ENCODE peak calls at places on chromosomes 11 and 22, in seven cellular contexts. W is tibial artery; M is CD8-positive, alpha-beta memory T cell; V is cardiac muscle cell; J is breast epithelium; L is SK-N-SH; R is A549. X is an unnamed sample. For H3K4me1, the result is how much of the 10 kb centered on the place peaks cover.

GRCh38 chr11:70437111-70437784 is 38.9 kb downstream of the CTTN start:
- DNase-seq in W (no peak), M (no peak), V (no peak), J (no peak), L (no peak), R (no peak), X (no peak)

GRCh38 chr11:35907648-35908431 is 36.0 kb upstream of the LDLRAD3 start:
- DNase-seq in W (peak), M (no peak), V (peak), J (no peak), L (no peak), R (peak), X (no peak)

GRCh38 chr11:70734911-70735310 is 336.6 kb downstream of the CTTN start:
- DNase-seq in W (no peak), M (no peak), V (no peak), J (no peak), L (no peak), R (no peak), X (no peak)

GRCh38 chr11:19244084-19244483 is 3.3 kb upstream of the E2F8 start:
- DNase-seq in W (no peak), M (no peak), V (peak), J (no peak), L (no peak), R (no peak), X (no peak)

GRCh38 chr11:69048056-69048717 is 545 bp upstream of the TPCN2 start:
- DNase-seq in W (no peak), M (no peak), V (peak), J (no peak), L (no peak), R (no peak), X (no peak)

GRCh38 chr22:27201741-27202140 is 544.4 kb downstream of the MIAT start:
- DNase-seq in W (no peak), M (no peak), V (no peak), J (no peak), L (no peak), R (no peak), X (no peak)

GRCh38 chr22:41664951-41665350 is 23.7 kb downstream of the SNU13 start:
- DNase-seq in W (no peak), M (no peak), V (no peak), J (no peak), L (no peak), R (no peak), X (no peak)

GRCh38 chr11:126739499-126740145 is 260.9 kb downstream of the KIRREL3 start:
- DNase-seq in W (no peak), M (no peak), V (no peak), J (no peak), L (no peak), R (no peak), X (no peak)

GRCh38 chr22:43867839-43868652 is 5.7 kb upstream of the SULT4A1 start:
- DNase-seq in W (peak), M (no peak), V (peak), J (peak), L (no peak), R (peak), X (no peak)

GRCh38 chr11:114321621-114322257 is 25.5 kb downstream of the NNMT start:
- DNase-seq in W (peak), M (no peak), V (peak), J (no peak), L (no peak), R (peak), X (no peak)

GRCh38 chr11:48052183-48053040 is 72.1 kb downstream of the PTPRJ start:
- DNase-seq in W (no peak), M (no peak), V (peak), J (peak), L (no peak), R (peak), X (no peak)

GRCh38 chr11:83072689-83073242 is 1.1 kb upstream of the RAB30 start:
- DNase-seq in W (no peak), M (no peak), V (no peak), J (no peak), L (no peak), R (no peak), X (no peak)

DNA sequence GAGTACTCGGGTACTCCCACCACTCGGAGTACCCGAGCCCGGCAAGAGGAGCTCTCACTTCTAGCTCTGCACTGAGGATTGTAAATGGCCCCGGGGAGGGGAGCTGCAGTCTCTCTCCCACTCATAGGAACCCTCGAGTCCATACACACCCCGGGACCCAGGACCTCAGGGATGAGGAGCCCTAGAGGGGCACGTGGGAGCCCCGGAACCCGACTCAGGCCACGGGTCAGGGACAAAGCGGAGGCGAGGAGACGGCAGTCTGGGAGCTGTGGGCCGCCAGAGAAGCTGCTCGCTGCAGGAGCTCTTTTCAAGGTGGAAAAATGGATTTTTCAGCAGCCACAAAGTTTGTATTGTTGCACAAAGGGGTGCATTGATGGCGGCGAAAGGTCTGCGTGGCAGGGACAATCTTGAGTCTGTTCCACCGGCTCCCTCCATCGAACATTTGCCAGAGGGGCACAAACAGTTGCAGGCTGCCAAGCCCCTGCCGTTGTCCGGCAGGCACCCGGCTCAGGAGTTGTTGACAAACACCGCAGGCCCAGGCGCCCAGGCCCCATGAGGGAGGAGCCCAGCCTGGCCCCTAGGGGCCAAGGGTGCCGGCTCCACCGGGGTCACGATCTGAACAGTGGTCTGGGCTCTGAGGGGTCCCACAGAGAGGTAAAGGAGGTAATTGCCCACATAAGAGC is 5.7 kb upstream of the FLI1 start:
- DNase-seq in W (no peak), M (no peak), V (no peak), J (no peak), L (no peak), R (no peak), X (no peak)
- H3K27ac ChIP-seq in W (no peak), M (no peak), V (no peak), J (no peak), L (no peak), R (no peak), X (no peak)

DNA sequence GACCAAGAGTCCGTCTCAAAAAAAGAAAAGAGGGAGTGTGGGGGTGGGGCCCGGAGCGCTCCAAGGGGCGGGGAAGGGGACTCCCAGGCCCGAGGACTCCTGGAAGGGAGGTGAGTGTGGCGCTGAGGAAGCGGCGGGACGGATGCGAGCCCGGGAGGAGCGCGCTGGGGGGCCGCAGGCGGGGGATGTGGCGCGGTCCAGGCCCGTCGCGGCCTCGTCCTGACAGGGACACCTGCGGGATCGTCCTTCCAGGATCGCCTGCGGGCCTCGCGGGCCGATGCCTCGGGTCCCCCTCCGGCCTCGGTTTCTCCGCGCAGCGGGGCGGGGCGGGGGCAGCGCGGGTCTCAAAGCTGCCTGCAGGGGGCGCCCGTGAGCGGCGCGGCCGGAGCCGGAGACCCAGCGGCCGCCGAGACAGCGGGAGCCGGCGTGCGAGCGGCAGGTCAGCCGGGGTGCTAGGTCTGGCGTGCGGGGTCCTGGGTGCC is 3.8 kb upstream of the ADORA2A start:
- DNase-seq in W (no peak), M (peak), V (peak), J (peak), L (peak), R (peak), X (peak)
- H3K4me1 ChIP-seq in W (under half), M (under half), V (under half), J (under half), L (half or more), R (under half), X (under half)

GRCh38 chr22:37515902-37516301 is 3.3 kb downstream of the CARD10 start:
- DNase-seq in W (no peak), M (no peak), V (no peak), J (no peak), L (no peak), R (no peak), X (no peak)

GRCh38 chr22:37519268-37520195 is at the start of gene CARD10:
- DNase-seq in W (no peak), M (no peak), V (peak), J (no peak), L (peak), R (no peak), X (no peak)

GRCh38 chr22:37516456-37516855 is 2.8 kb downstream of the CARD10 start:
- DNase-seq in W (no peak), M (no peak), V (no peak), J (no peak), L (no peak), R (no peak), X (no peak)

GRCh38 chr22:37518509-37519267 is 527 bp downstream of the CARD10 start:
- DNase-seq in W (no peak), M (no peak), V (peak), J (no peak), L (peak), R (no peak), X (no peak)

GRCh38 chr22:37517826-37518450 is 1.3 kb downstream of the CARD10 start:
- DNase-seq in W (no peak), M (no peak), V (no peak), J (no peak), L (no peak), R (no peak), X (no peak)
- H3K4me3 ChIP-seq in W (no peak), M (no peak), V (no peak), J (peak), L (peak), R (peak), X (no peak)

GRCh38 chr11:12198261-12198925 is 88.0 kb downstream of the MICAL2 start:
- DNase-seq in W (no peak), M (no peak), V (no peak), J (no peak), L (no peak), R (no peak), X (no peak)

GRCh38 chr11:12200359-12201015 is 90.1 kb downstream of the MICAL2 start:
- DNase-seq in W (peak), M (no peak), V (peak), J (no peak), L (peak), R (no peak), X (no peak)

GRCh38 chr11:12199231-12199948 is 89.0 kb downstream of the MICAL2 start:
- DNase-seq in W (no peak), M (no peak), V (no peak), J (no peak), L (no peak), R (no peak), X (no peak)

GRCh38 chr11:12202911-12203310 is 92.5 kb downstream of the MICAL2 start:
- DNase-seq in W (no peak), M (no peak), V (no peak), J (no peak), L (no peak), R (no peak), X (no peak)

DNA sequence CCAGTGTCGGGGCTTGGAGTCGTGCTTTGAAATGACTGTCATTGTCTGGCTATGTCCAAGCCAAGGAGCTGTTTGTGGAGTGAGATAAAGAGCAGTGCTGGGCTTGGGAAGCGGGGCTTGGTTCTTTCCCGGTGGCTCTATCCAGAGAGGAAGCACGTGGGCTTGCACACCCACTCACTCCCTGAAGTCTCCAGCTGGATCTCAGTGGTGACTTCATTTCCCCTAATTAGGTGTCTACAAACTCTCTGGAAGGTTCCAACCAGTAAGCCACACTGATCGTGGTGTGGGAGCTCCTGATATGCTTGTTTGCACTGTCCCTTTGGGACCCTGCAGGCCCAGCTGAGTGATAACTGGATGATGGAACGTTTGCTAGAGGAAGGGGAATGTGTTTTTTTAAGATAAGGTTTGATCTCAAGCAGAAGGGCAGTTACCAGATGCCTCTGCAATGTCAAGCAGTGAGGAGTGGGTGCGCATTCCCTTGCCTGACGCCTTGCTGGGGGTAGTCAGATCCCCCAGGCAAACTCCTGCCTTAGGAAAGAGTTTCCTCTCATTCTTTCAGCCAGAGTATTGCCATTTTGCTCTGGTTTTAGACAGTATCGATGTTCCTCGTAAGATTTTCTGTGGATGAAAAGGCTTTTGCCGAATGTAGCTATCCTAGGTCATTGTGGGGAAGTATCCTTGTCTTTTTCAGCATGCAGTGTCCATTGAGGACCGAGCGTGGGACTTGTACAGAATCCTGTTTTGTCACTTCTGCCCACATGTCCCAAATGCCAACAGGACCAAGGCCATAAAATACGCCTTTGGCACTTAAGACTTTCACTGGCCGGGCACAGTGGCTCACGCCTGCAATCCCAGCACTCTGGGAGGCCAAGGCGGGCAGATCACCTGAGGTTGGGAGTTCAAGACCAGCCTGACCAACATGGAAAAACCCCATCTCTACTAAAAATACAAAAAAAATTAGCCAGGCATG is 90.9 kb downstream of the MICAL2 start:
- DNase-seq in W (peak), M (no peak), V (peak), J (no peak), L (peak), R (peak), X (no peak)
- H3K27ac ChIP-seq in W (peak), M (peak), V (peak), J (peak), L (peak), R (no peak), X (peak)

DNA sequence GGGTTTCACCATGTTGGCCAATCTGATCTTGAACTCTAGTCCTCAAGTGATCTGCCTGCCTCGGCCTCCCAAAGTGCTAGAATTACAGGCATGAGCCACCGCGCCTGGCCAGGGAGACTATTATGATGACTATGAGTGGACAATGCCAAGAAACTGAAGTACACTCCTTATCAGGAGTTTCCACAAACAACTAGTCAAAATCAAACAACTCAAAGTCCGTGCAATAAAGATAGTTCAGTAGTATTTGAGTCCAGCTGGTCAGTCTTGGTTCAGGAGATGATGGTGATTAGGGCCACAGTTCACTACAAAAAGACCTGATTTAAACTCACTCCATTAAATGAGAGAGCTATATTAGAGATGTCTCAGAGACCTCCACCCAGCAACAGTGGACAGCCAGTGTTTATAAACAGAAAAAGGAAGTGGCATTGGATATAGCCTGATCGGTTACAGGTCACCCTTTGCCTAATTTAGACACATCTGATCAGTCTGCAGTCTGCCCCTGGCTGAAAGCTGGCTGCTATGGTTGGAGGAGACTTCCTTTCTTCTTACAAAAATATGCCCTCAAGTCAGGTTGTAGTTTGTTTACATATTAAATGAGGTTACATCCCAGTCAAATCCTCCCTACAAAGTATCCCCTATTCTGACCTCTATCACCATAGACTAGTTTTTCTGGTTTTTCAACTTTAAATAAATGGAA is 17.0 kb downstream of the CD3E start:
- DNase-seq in W (no peak), M (no peak), V (no peak), J (no peak), L (no peak), R (no peak), X (no peak)
- H3K4me1 ChIP-seq in W (under half), M (half or more), V (under half), J (under half), L (under half), R (under half), X (under half)

X was measured in effector memory CD4-positive, alpha-beta T cell.